ENCODE peak calls at places on chromosomes 7 and 10, in nine cellular contexts. G is H9; Z is stimulated activated CD4-positive, alpha-beta T cell treated with anti-CD3 and anti-CD28 coated beads, Interleukin-2, amount 100 ng/mL, for 24 hours; V is uterus; R is fibroblast of pulmonary artery; X is activated naive CD4-positive, alpha-beta T cell treated with anti-CD3 and anti-CD28 coated beads, Interleukin-2, amount 10 ng/mL, durations not matched to agents 7 days and 5 days; F is CD8-positive, alpha-beta T cell; O is glomerular endothelial cell; H is LoVo. L is an unnamed sample.

GRCh38 chr10:71832967-71833366 is 18.1 kb downstream of the PSAP start:
- DNase-seq in G (no peak), H (no peak), V (no peak), X (peak), O (no peak), R (no peak), Z (no peak), F (no peak), L (no peak)

GRCh38 chr7:81267508-81267907 is 348.7 kb upstream of the SEMA3C start:
- DNase-seq in X (no peak), H (no peak), O (no peak), V (no peak), Z (no peak), F (no peak), G (no peak), R (peak), L (no peak)

GRCh38 chr7:44633254-44634186 is 27.1 kb downstream of the OGDH start:
- DNase-seq in Z (peak), H (peak), R (peak), X (peak), O (peak), F (peak), G (no peak), V (peak), L (no peak)

GRCh38 chr10:12690525-12691139 is 310.9 kb downstream of the CCDC3 start:
- DNase-seq in Z (no peak), O (no peak), R (no peak), X (no peak), H (no peak), V (no peak), F (no peak), G (no peak), L (no peak)

GRCh38 chr7:90749262-90749661 is 153.1 kb downstream of the CDK14 start:
- DNase-seq in V (no peak), F (no peak), H (no peak), G (no peak), X (no peak), Z (no peak), O (no peak), R (no peak), L (no peak)

GRCh38 chr7:66921918-66922486 is 977 bp downstream of the TMEM248 start:
- DNase-seq in Z (peak), H (no peak), G (no peak), X (peak), F (peak), V (no peak), R (no peak), O (no peak), L (no peak)

GRCh38 chr10:103717341-103718246 is 137.8 kb downstream of the SH3PXD2A start:
- DNase-seq in F (no peak), O (no peak), Z (no peak), V (no peak), X (no peak), G (peak), R (no peak), H (no peak), L (no peak)

GRCh38 chr7:3154881-3155494 is 111.3 kb upstream of the CARD11 start:
- DNase-seq in X (peak), G (no peak), Z (peak), F (peak), V (no peak), R (peak), H (peak), O (peak), L (peak)

GRCh38 chr10:67959839-67960476 is 75.5 kb downstream of the SIRT1 start:
- DNase-seq in X (no peak), O (no peak), G (no peak), R (no peak), Z (no peak), H (no peak), V (no peak), F (no peak), L (no peak)

GRCh38 chr7:79293655-79294142 is 159.8 kb downstream of the MAGI2 start:
- DNase-seq in G (no peak), R (peak), F (no peak), O (no peak), V (no peak), H (no peak), Z (no peak), X (no peak), L (no peak)

GRCh38 chr7:85851571-85852193 is 664.8 kb upstream of the SEMA3D start:
- DNase-seq in H (peak), Z (no peak), F (no peak), X (no peak), O (peak), R (peak), G (no peak), V (no peak), L (peak)

GRCh38 chr10:21526184-21526951 is 886 bp upstream of the SKIDA1 start:
- DNase-seq in G (peak), X (peak), R (peak), H (peak), Z (peak), O (no peak), F (peak), V (peak), L (no peak)

GRCh38 chr7:66138994-66139752 is 24.5 kb downstream of the CRCP start:
- DNase-seq in O (no peak), X (no peak), H (no peak), V (no peak), F (no peak), G (no peak), R (peak), Z (no peak), L (peak)

GRCh38 chr10:45809829-45810228 is 37.5 kb downstream of the AGAP4 start:
- DNase-seq in R (peak), Z (no peak), O (no peak), V (no peak), G (no peak), F (no peak), X (no peak), H (no peak), L (peak)

GRCh38 chr10:125840955-125841354 is 17.6 kb downstream of the BCCIP start:
- DNase-seq in R (peak), G (no peak), V (no peak), O (peak), X (no peak), F (no peak), Z (no peak), H (no peak), L (no peak)

GRCh38 chr10:85362401-85362800 is 1004.2 kb downstream of the GRID1 start:
- DNase-seq in F (no peak), R (no peak), V (no peak), H (no peak), X (no peak), G (no peak), Z (no peak), O (no peak), L (no peak)

GRCh38 chr7:131238260-131238940 is 89.3 kb upstream of the MKLN1 start:
- DNase-seq in V (no peak), G (no peak), Z (no peak), F (no peak), R (peak), X (no peak), H (peak), O (no peak), L (no peak)

L was measured in SK-N-DZ.